ENCODE peak calls at places on chromosomes 4 and X, in eight cellular contexts. O is GM18507; Q is iris pigment epithelial cell; L is activated T-cell treated with anti-CD3 and anti-CD28 coated beads, Interleukin-2, amount 50 U/mL, for 72 hours; B is gastrocnemius medialis; I is iPS DF 6.9; Z is NCI-H1092; Y is GM12892. N is an unnamed sample.

GRCh38 chrX:45668686-45669443 is 468.2 kb upstream of the DIPK2B start:
- DNase-seq in Z (no peak), O (no peak), L (no peak), Q (peak), Y (no peak), I (no peak), B (no peak), N (no peak)

GRCh38 chr4:75672461-75673026 is 667 bp downstream of the G3BP2 start:
- DNase-seq in O (peak), Q (peak), B (peak), L (peak), Y (peak), I (no peak), Z (peak), N (peak)

GRCh38 chr4:149120331-149121014 is 678.3 kb upstream of the NR3C2 start:
- DNase-seq in Y (no peak), Z (no peak), Q (peak), L (no peak), I (no peak), B (no peak), O (no peak), N (no peak)

GRCh38 chrX:2714551-2714950 is 23.5 kb downstream of the CD99 start:
- DNase-seq in O (no peak), L (no peak), B (no peak), Q (no peak), Y (no peak), Z (no peak), I (no peak), N (no peak)

GRCh38 chrX:73577368-73577767 is 14.4 kb downstream of the CHIC1 start:
- DNase-seq in I (no peak), Q (peak), O (no peak), B (no peak), Z (no peak), Y (no peak), L (no peak), N (no peak)

GRCh38 chr4:165631912-165632311 is 241.1 kb upstream of the TLL1 start:
- DNase-seq in B (no peak), I (no peak), Z (peak), O (no peak), Q (no peak), L (no peak), Y (no peak), N (no peak)

GRCh38 chrX:105126201-105126600 is 94.3 kb downstream of the TEX13A start:
- DNase-seq in O (no peak), Z (no peak), B (no peak), I (no peak), Y (no peak), L (no peak), Q (peak), N (no peak)

GRCh38 chrX:24646745-24647182 is 383 bp downstream of the PCYT1B start:
- DNase-seq in O (no peak), I (peak), B (no peak), Y (no peak), Q (peak), Z (peak), L (no peak), N (no peak)

GRCh38 chr4:129972257-129972656 is 876.3 kb downstream of the C4orf33 start:
- DNase-seq in I (peak), Z (no peak), L (no peak), B (no peak), Y (no peak), O (no peak), Q (no peak), N (no peak)

GRCh38 chrX:15441464-15441863 is 51.7 kb downstream of the PIR start:
- DNase-seq in B (no peak), Q (no peak), I (no peak), Y (no peak), Z (no peak), L (no peak), O (no peak), N (no peak)

GRCh38 chr4:4386296-4386735 is 586 bp upstream of the NSG1 start:
- DNase-seq in Z (peak), B (no peak), Y (no peak), O (no peak), I (no peak), Q (no peak), L (peak), N (no peak)

GRCh38 chr4:67126115-67126514 is 419.2 kb downstream of the CENPC start:
- DNase-seq in L (no peak), O (no peak), I (no peak), Q (no peak), Z (no peak), Y (no peak), B (no peak), N (no peak)

GRCh38 chrX:10533686-10534365 is 86.6 kb downstream of the MID1 start:
- DNase-seq in B (no peak), Z (no peak), O (no peak), I (no peak), Y (no peak), L (no peak), Q (peak), N (no peak)

GRCh38 chrX:38656350-38656915 is 95.1 kb downstream of the TSPAN7 start:
- DNase-seq in O (no peak), I (no peak), Y (no peak), Z (peak), B (no peak), Q (no peak), L (no peak), N (no peak)

GRCh38 chrX:112279940-112280339 is 197.4 kb upstream of the TRPC5 start:
- DNase-seq in O (no peak), Z (no peak), I (no peak), L (no peak), Q (no peak), B (no peak), Y (no peak), N (no peak)

GRCh38 chr4:56641494-56642051 is 39.5 kb downstream of the HOPX start:
- DNase-seq in Z (no peak), I (no peak), Y (no peak), B (no peak), Q (peak), O (no peak), L (no peak), N (no peak)

GRCh38 chr4:173370130-173370476 is 651 bp upstream of the SAP30 start:
- DNase-seq in Z (no peak), B (peak), I (no peak), O (no peak), L (peak), Q (no peak), Y (no peak), N (peak)

GRCh38 chrX:134459683-134460004 is 321 bp upstream of the HPRT1 start:
- DNase-seq in Y (no peak), Z (no peak), L (peak), B (no peak), O (no peak), I (peak), Q (peak), N (no peak)

GRCh38 chr4:132330994-132331393 is 818.1 kb upstream of the PCDH10 start:
- DNase-seq in Q (peak), Y (no peak), L (no peak), B (no peak), I (no peak), Z (no peak), O (no peak), N (no peak)

N was measured in GM19239.